ENCODE peak calls at places on chromosomes 16 and 17, in four cellular contexts. L, S, T and I are unnamed samples. For H3K36me3, the result is how much of the 10 kb centered on the place peaks cover.

GRCh38 chr16:49723310-49723709 is 132.6 kb downstream of the ZNF423 start:
- DNase-seq in L (no peak), S (no peak), T (no peak), I (no peak)

GRCh38 chr16:68762996-68763756 is 26.1 kb downstream of the CDH1 start:
- DNase-seq in L (no peak), S (no peak), T (no peak), I (no peak)

GRCh38 chr17:72976971-72977767 is 115.3 kb downstream of the SLC39A11 start:
- DNase-seq in L (no peak), S (peak), T (no peak), I (no peak)

GRCh38 chr17:28196637-28197036 is 122.4 kb upstream of the TMEM97 start:
- DNase-seq in L (no peak), S (no peak), T (no peak), I (no peak)

GRCh38 chr17:34205401-34205800 is 49.7 kb upstream of the CCL2 start:
- DNase-seq in L (no peak), S (no peak), T (no peak), I (no peak)

GRCh38 chr16:27321013-27321960 is 7.5 kb downstream of the IL4R start:
- DNase-seq in L (no peak), S (no peak), T (no peak), I (no peak)

GRCh38 chr17:57313276-57313835 is 57.0 kb downstream of the MSI2 start:
- DNase-seq in L (no peak), S (no peak), T (no peak), I (no peak)

GRCh38 chr16:57559075-57559790 is 16.8 kb downstream of the ADGRG5 start:
- DNase-seq in L (no peak), S (no peak), T (no peak), I (no peak)

GRCh38 chr17:27525316-27525715 is 69.1 kb downstream of the KSR1 start:
- DNase-seq in L (no peak), S (no peak), T (no peak), I (no peak)

GRCh38 chr16:73093146-73094144 is 45.5 kb upstream of the ZFHX3 start:
- DNase-seq in L (no peak), S (no peak), T (peak), I (no peak)

GRCh38 chr17:27540300-27541105 is 84.3 kb downstream of the KSR1 start:
- DNase-seq in L (no peak), S (peak), T (peak), I (peak)

GRCh38 chr17:68424861-68425260 is 32.4 kb downstream of the WIPI1 start:
- DNase-seq in L (no peak), S (no peak), T (no peak), I (peak)

GRCh38 chr16:82603784-82604411 is 22.9 kb upstream of the CDH13 start:
- DNase-seq in L (no peak), S (no peak), T (no peak), I (no peak)

GRCh38 chr16:23905027-23905426 is 69.2 kb downstream of the PRKCB start:
- DNase-seq in L (peak), S (no peak), T (no peak), I (no peak)

GRCh38 chr17:31291820-31292219 is 5.2 kb downstream of the OMG start:
- DNase-seq in L (no peak), S (no peak), T (no peak), I (no peak)

GRCh38 chr17:61157246-61157887 is 242.3 kb upstream of the TBX2 start:
- DNase-seq in L (no peak), S (no peak), T (no peak), I (no peak)

GRCh38 chr17:64130559-64131001 is 636 bp upstream of the ERN1 start:
- DNase-seq in L (no peak), S (peak), T (peak), I (peak)

GRCh38 chr16:22782299-22782698 is 31.7 kb upstream of the HS3ST2 start:
- DNase-seq in L (no peak), S (peak), T (no peak), I (no peak)

GRCh38 chr16:48903054-48903453 is 293.1 kb upstream of the N4BP1 start:
- DNase-seq in L (no peak), S (no peak), T (no peak), I (no peak)

GRCh38 chr17:46056800-46057304 is 57.8 kb downstream of the STH start:
- DNase-seq in L (no peak), S (no peak), T (no peak), I (no peak)

GRCh38 chr17:43588121-43588520 is 42.0 kb upstream of the ETV4 start:
- DNase-seq in L (no peak), S (no peak), T (no peak), I (no peak)

GRCh38 chr17:43587647-43588046 is 41.5 kb upstream of the ETV4 start:
- DNase-seq in L (no peak), S (no peak), T (no peak), I (no peak)

GRCh38 chr17:43595466-43595865 is 49.3 kb upstream of the ETV4 start:
- DNase-seq in L (no peak), S (no peak), T (no peak), I (no peak)

GRCh38 chr17:43588664-43589435 is 42.7 kb upstream of the ETV4 start:
- DNase-seq in L (no peak), S (peak), T (no peak), I (no peak)

DNA sequence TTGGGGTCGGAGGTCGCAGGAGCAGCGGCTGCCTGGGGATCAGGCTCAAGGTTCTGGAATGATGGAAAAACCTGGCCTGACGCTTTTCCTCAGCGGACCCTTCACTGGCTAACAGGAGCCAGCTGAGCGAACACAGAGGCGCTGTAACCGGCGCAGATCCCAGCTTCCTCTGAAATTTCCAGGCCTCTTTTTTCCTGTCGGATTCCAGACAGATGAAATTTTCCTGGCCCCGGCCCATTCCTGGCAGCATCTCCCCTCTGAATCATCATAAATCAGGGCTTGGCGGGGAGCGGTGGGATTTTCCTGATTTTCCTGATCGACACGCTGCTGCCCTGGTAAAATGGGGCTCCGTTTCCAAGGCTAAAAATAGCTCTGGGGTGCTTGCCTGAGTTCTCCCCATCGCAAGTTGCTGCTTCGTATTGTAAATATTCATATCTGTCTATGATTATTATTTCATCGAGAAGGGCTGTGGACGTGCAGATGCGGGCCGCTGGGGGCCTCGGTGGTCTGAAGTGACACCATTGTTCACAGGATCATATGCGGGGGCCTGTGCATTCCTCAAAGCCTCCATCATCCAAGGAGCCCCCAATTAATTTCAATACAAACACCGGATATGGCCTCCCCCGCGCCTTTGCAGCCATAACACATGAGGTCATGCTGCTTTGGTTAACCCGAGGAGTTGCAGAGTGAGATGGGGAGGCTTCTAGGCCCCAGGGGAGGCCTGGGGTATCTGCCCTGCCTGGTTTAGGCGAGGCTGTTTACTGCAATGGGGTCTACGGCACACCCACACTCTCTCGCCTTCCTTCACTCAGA is 45.8 kb upstream of the ETV4 start:
- DNase-seq in L (no peak), S (peak), T (peak), I (no peak)
- TF ChIP-seq CTCF in L (no peak), S (no peak), T (no peak), I (no peak)

DNA sequence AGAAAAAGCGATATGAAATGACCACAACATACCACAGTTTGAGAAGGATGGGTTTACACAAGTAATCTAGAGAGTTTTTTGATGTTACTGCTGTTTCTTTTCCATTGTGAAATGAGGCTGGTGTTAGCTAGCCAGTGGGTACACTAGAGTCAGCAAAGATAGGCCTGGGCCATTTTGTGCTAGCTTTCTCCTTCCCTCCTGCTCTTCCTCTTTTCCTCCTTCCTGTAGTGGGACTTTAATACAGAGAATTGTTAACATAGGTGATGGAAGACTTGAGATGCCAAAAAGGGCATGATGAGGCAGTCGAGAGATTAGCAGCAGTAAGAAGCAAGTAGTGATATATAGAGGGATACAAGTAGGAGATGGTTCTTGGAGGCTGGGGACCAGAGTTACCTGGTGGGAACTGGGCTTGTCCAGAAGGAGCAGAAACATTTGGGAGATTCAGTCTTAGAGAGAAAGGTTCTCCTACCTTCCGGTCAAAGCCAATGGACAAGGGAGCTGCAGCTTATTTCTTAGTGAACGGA is 7.7 kb downstream of the NSRP1 start:
- DNase-seq in L (no peak), S (no peak), T (no peak), I (no peak)
- H3K36me3 ChIP-seq in L (under half), S (under half), T (under half), I (half or more)

GRCh38 chr16:8109510-8110369 is 480.6 kb downstream of the TMEM114 start:
- DNase-seq in L (no peak), S (no peak), T (no peak), I (no peak)
- H3K4me3 ChIP-seq in L (no peak), S (no peak), T (no peak), I (no peak)

GRCh38 chr17:41912925-41913324 is 5.8 kb downstream of the ACLY start:
- DNase-seq in L (no peak), S (no peak), T (no peak), I (no peak)
- TF ChIP-seq CTCF in L (no peak), S (no peak), T (no peak), I (no peak)

GRCh38 chr17:1446201-1446600 is 9.8 kb downstream of the CRK start:
- DNase-seq in L (no peak), S (no peak), T (no peak), I (no peak)
- H3K36me3 ChIP-seq in L (under half), S (under half), T (under half), I (under half)

GRCh38 chr17:77371888-77372443 is 231.2 kb downstream of the SEC14L1 start:
- DNase-seq in L (no peak), S (no peak), T (no peak), I (peak)
- H3K4me3 ChIP-seq in L (peak), S (peak), T (peak), I (peak)

DNA sequence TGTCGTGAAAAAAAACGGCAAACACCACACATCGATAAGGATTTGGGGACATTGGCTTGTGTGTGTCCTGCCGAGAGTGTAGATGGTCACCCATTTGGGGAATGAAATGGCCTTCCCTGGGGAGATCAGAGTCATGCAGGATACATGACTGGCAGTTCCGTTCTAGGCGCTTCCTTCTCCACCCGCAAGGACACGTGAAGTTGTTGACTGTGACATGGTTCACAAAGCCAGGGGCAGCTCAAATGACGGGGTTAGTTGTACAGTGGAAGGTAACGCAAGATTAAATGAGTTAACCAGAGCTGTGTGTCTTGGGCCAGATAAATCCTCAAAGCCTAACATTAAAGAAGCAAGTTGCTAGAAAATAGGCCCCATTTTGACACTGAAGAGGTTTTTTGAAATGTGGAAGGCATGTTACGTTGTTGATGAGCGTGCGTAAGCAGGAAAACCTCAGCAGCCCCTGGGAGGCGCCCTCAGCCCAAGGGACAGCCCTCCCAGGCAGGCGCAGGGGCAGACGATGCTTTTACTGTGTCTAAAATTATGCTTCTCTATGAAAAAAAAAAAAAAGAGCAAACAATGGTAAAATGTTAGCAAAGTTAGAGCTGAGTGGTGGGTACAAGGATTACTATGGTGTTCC is 35.9 kb upstream of the CHMP6 start:
- DNase-seq in L (no peak), S (no peak), T (no peak), I (peak)
- TF ChIP-seq CTCF in L (no peak), S (no peak), T (no peak), I (no peak)

DNA sequence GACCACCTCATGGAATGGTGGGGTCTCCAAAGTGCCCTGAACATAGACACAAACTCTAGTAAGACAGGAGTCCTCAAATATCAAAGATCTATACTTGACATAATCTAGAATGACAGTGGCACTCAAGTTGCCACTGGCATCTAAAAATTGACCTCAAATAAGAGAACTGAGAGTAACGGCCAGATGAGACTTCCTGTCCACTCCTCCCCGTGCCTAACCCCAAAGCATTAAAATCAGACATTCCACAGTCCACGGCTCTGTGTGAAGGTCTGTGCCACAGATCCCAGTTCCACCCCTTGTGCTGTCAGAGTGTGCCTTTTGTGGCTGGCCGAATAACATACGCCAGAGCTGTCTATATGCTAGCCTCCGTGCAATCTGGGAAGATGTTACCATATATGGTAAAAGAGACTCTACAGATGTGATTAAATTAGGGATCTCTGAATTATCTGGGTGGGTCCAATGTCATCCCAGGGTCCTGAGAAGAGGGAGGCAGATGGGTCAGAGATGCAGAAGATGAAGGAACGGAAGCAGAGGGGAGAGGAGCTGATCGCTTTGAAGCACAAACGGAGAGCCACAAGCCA is 21.0 kb upstream of the EVPL start:
- DNase-seq in L (no peak), S (no peak), T (no peak), I (peak)
- H3K36me3 ChIP-seq in L (under half), S (half or more), T (half or more), I (half or more)

DNA sequence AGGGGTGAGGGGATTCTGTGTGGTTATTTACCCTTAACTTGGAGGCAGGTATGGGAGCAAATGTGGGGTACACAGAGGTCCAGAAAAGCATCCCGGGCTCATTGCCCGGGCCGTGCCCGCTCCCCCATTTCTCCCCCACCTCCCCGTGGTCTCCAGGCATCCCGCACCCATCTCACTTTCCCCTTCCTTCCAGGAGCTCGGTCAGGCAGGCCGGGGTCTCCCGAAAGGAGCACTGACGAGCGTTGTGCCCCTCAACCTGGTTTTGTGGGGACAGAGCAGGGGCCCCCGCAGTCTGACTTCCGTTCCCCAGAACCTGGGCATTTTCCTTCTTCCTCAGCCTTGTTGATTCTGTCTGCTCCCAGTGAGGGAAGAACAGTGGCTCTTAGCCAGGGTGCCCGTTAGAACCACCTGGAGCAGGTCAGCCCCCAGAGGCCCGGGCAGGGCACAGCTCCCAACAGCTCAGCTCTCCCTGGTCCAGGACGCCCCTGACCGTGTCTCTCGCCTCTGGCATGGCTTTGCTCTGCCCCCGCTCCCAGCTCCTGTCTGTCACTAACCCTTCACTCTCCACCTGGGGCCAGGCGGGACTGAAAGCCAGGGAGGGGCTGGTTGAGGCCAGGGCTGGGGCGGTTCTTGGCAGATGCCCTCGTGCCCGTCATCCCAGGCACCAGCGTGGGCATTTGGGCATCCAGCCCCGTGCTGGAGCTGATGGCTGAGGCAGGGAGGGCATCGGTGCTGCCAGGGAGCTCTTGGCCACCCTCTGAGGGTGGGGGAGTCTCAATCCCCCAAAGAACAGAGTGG is 12.5 kb upstream of the NUDT16L1 start:
- DNase-seq in L (no peak), S (no peak), T (no peak), I (peak)
- H3K4me3 ChIP-seq in L (no peak), S (no peak), T (no peak), I (peak)